ENCODE peak calls at places on chromosomes 3 and 15, in five cellular contexts. I is A172; T is stimulated activated CD4-positive, alpha-beta T cell treated with anti-CD3 and anti-CD28 coated beads, Interleukin-1b, Interleukin-23, amount 100 ng/mL, for 1 hour; P is H9; O is amniotic stem cell. K is an unnamed sample.

GRCh38 chr3:142656595-142656994 is 60.4 kb downstream of the PLS1 start:
- DNase-seq in P (no peak), O (no peak), I (no peak), T (no peak), K (no peak)

GRCh38 chr3:35862057-35862456 is 222.7 kb downstream of the ARPP21 start:
- DNase-seq in P (no peak), I (no peak), T (no peak), O (no peak), K (no peak)

GRCh38 chr3:148612278-148612677 is 85.4 kb upstream of the AGTR1 start:
- DNase-seq in P (no peak), O (no peak), T (no peak), I (no peak), K (no peak)

GRCh38 chr3:113927556-113927955 is 20.3 kb upstream of the ZDHHC23 start:
- DNase-seq in P (no peak), O (no peak), T (no peak), I (no peak), K (no peak)

GRCh38 chr3:172987268-172987667 is 153.8 kb downstream of the SPATA16 start:
- DNase-seq in O (no peak), I (peak), P (peak), T (no peak), K (peak)

GRCh38 chr15:44788748-44789147 is 52.4 kb downstream of the TRIM69 start:
- DNase-seq in P (no peak), O (no peak), I (peak), T (no peak), K (no peak)

GRCh38 chr3:14416453-14416852 is 14.0 kb downstream of the SLC6A6 start:
- DNase-seq in T (no peak), I (no peak), P (no peak), O (no peak), K (no peak)

GRCh38 chr3:8658326-8659212 is 14.0 kb upstream of the SSUH2 start:
- DNase-seq in T (no peak), O (no peak), I (peak), P (no peak), K (no peak)

GRCh38 chr3:17307482-17307881 is 422.7 kb downstream of the PLCL2 start:
- DNase-seq in I (no peak), T (no peak), O (no peak), P (no peak), K (no peak)

K was measured in LNCaP clone FGC.